ENCODE peak calls at places on chromosomes 5 and 9, in ten cellular contexts. N, X, J, Q, U, H, R, G, E and D are unnamed samples.

GRCh38 chr5:56069652-56070226 is 75.0 kb upstream of the IL6ST start:
- DNase-seq in U (no peak), R (no peak), X (no peak), Q (no peak), G (no peak), H (no peak), J (no peak), N (no peak), E (no peak), D (no peak)

GRCh38 chr5:127685662-127686061 is 17.5 kb upstream of the CCDC192 start:
- DNase-seq in R (no peak), N (no peak), X (no peak), E (no peak), G (no peak), H (no peak), J (no peak), Q (no peak), U (no peak), D (no peak)

GRCh38 chr9:91424403-91425176 is 958 bp upstream of the NFIL3 start:
- DNase-seq in E (peak; percentile 93), G (no peak), U (peak; percentile 80), X (peak; percentile 80), N (peak; percentile 90), R (peak; percentile 89), J (peak; percentile 88), H (peak; percentile 80), Q (peak; percentile 84), D (no peak)

GRCh38 chr9:133701321-133701980 is 36.7 kb downstream of the SARDH start:
- DNase-seq in Q (peak; percentile 31), U (no peak), R (no peak), G (no peak), H (no peak), E (no peak), N (no peak), J (peak; percentile 32), X (no peak), D (no peak)

GRCh38 chr9:92528537-92528851 is 7.3 kb downstream of the ECM2 start:
- DNase-seq in N (no peak), E (no peak), J (no peak), H (no peak), X (no peak), Q (no peak), U (no peak), G (no peak), R (no peak), D (no peak)

GRCh38 chr5:158422653-158423505 is 563.9 kb upstream of the CLINT1 start:
- DNase-seq in E (no peak), Q (no peak), R (peak; percentile 20), G (no peak), N (no peak), H (no peak), X (no peak), J (no peak), U (peak; percentile 17), D (no peak)

GRCh38 chr5:66987949-66988838 is 208.4 kb downstream of the CD180 start:
- DNase-seq in E (no peak), U (no peak), R (peak; percentile 26), H (no peak), X (no peak), N (no peak), Q (no peak), J (no peak), G (no peak), D (no peak)

GRCh38 chr5:148970228-148970627 is 92.6 kb downstream of the SH3TC2 start:
- DNase-seq in X (peak; percentile 67), J (peak; percentile 87), G (no peak), U (peak; percentile 52), R (no peak), E (no peak), N (no peak), H (peak; percentile 55), Q (no peak), D (no peak)

GRCh38 chr9:35611230-35611797 is 6.3 kb downstream of the TESK1 start:
- DNase-seq in U (peak; percentile 47), Q (peak; percentile 62), R (peak; percentile 35), G (peak; percentile 13), E (peak; percentile 46), H (no peak), J (no peak), N (no peak), X (peak; percentile 45), D (no peak)

GRCh38 chr5:6905883-6906282 is 192.7 kb downstream of the TENT4A start:
- DNase-seq in E (peak; percentile 57), R (no peak), X (no peak), H (peak; percentile 26), U (no peak), G (no peak), J (no peak), N (no peak), Q (no peak), D (no peak)

GRCh38 chr5:142808778-142809606 is 38.8 kb downstream of the ARHGAP26 start:
- DNase-seq in J (no peak), R (no peak), H (no peak), X (no peak), G (no peak), Q (no peak), E (no peak), U (no peak), N (no peak), D (no peak)

GRCh38 chr5:78112931-78113330 is 181.6 kb downstream of the AP3B1 start:
- DNase-seq in J (no peak), U (no peak), R (no peak), X (no peak), G (no peak), E (no peak), H (no peak), Q (no peak), N (no peak), D (no peak)

GRCh38 chr5:73117088-73117755 is 3.2 kb upstream of the TMEM171 start:
- DNase-seq in U (no peak), H (no peak), E (no peak), R (no peak), J (no peak), N (peak; percentile 39), Q (no peak), X (no peak), G (no peak), D (no peak)

GRCh38 chr9:135088979-135089847 is 1.7 kb downstream of the OLFM1 start:
- DNase-seq in J (no peak), Q (no peak), G (no peak), R (no peak), N (no peak), X (no peak), E (no peak), U (no peak), H (no peak), D (no peak)

GRCh38 chr9:135090081-135090480 is 2.6 kb downstream of the OLFM1 start:
- DNase-seq in U (no peak), X (no peak), R (no peak), J (no peak), H (no peak), G (no peak), Q (no peak), N (no peak), E (no peak), D (no peak)

GRCh38 chr9:135090547-135090946 is 3.1 kb downstream of the OLFM1 start:
- DNase-seq in G (no peak), N (no peak), R (no peak), X (no peak), Q (no peak), H (no peak), U (no peak), J (no peak), E (no peak), D (no peak)

GRCh38 chr9:135093111-135093510 is 5.6 kb downstream of the OLFM1 start:
- DNase-seq in Q (no peak), X (no peak), J (no peak), G (no peak), R (no peak), E (no peak), U (no peak), H (no peak), N (no peak), D (no peak)

GRCh38 chr9:135091545-135091944 is 4.1 kb downstream of the OLFM1 start:
- DNase-seq in N (no peak), Q (no peak), H (no peak), G (no peak), X (no peak), E (no peak), J (no peak), U (no peak), R (no peak), D (no peak)
- TF ChIP-seq POLR2A in N (no peak), Q (no peak), H (no peak), G (no peak), X (no peak), E (no peak), J (no peak), U (no peak), R (no peak), D (no peak)

DNA sequence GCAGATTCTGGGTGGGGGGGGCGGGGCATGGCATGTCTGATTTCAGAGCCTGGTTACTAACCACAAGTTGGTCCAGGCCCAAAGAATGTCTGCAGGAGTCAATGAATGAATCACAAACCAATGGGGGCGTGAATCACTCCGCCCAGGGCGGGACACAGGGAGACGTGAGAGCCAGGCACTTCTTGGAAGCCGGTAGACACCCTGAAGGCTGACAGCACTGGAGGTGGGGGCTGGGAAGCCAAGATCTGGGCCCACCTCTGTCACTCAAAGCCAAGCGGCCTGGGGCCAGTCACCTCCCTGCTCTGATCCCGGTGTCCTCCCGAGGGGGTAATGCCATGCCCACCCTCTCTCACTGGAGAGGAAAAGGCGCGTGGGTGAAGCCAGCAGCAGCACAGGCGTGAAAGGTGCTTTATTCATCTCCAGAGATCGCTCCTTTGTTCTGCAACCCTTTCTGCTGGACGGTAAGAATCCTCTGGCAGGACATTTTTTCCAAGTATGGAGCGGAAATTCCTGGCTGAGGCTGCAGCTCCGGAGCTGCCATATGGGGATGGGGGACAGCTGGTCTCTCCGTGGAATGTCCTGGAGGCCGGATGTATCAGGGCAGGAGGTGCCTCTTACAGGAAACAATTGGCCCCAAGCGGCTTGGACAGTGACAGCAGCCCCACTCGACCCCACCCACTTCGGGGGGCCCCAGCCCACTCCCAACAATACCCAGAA is 85.0 kb downstream of the STK10 start:
- DNase-seq in Q (no peak), R (peak; percentile 95), H (no peak), E (no peak), U (no peak), X (peak; percentile 67), N (peak; percentile 60), J (peak; percentile 77), G (peak; percentile 64), D (no peak)
- H3K36me3 ChIP-seq in Q (peaks cover 38% of the 10 kb centered on the region), R (peaks cover 12% of the 10 kb centered on the region), H (no peaks in the 10 kb centered on the region), E (no peaks in the 10 kb centered on the region), U (no peaks in the 10 kb centered on the region), X (peaks cover 6% of the 10 kb centered on the region), N (no peaks in the 10 kb centered on the region), J (no peaks in the 10 kb centered on the region), G (no peaks in the 10 kb centered on the region), D (no peaks in the 10 kb centered on the region)

GRCh38 chr5:26323794-26324193 is 714.6 kb downstream of the CDH9 start:
- DNase-seq in N (no peak), G (no peak), Q (no peak), J (no peak), U (no peak), R (no peak), X (no peak), H (no peak), E (no peak), D (no peak)
- TF ChIP-seq POLR2A in N (no peak), G (no peak), Q (no peak), J (no peak), U (no peak), R (no peak), X (no peak), H (no peak), E (no peak), D (no peak)

DNA sequence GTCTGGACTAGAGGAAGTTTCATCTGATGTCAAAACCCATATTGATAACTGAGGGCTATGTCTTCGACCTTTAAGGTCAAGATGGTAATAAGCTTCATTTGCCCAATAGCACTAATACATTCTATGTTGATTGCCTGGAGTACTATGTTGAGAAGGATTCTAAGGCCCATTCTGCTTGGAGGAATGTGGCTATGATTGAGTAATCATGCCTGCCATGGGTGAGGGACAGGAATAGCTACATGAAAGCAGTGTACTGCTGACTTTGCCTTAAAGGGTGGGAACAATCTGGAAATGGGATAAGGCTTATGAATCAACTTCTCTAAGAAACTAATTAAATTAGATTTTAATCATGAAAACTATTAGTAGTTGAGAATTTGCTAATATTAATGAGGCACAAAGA is 13.6 kb downstream of the NNT start:
- DNase-seq in E (no peak), R (peak; percentile 50), G (no peak), Q (no peak), J (no peak), N (no peak), X (no peak), U (peak; percentile 24), H (peak; percentile 46), D (no peak)
- H3K36me3 ChIP-seq in E (no peaks in the 10 kb centered on the region), R (peaks cover 14% of the 10 kb centered on the region), G (no peaks in the 10 kb centered on the region), Q (peaks cover 66% of the 10 kb centered on the region), J (no peaks in the 10 kb centered on the region), N (no peaks in the 10 kb centered on the region), X (no peaks in the 10 kb centered on the region), U (peaks cover 13% of the 10 kb centered on the region), H (no peaks in the 10 kb centered on the region), D (no peaks in the 10 kb centered on the region)